ENCODE peak calls at places on chromosome X, in six cellular contexts. T is fibroblast of lung, E is colonic mucosa, D is WERI-Rb-1, W is ovary, Q is endodermal cell. J is an unnamed sample.

GRCh38 chrX:41275661-41276609 is 58.0 kb upstream of the DDX3X start:
- DNase-seq in Q (peak; percentile 89), D (peak; percentile 90), E (peak; percentile 67), T (peak; percentile 73), W (peak; percentile 85), J (peak; percentile 61)

GRCh38 chrX:12950851-12951589 is 23.9 kb upstream of the TMSB4X start:
- DNase-seq in D (peak; percentile 59), Q (peak; percentile 93), T (no peak), E (peak; percentile 52), W (no peak), J (no peak)

GRCh38 chrX:150429577-150429976 is 66.5 kb downstream of the MAMLD1 start:
- DNase-seq in D (no peak), W (no peak), Q (no peak), T (peak; percentile 88), E (no peak), J (no peak)

GRCh38 chrX:108032944-108033343 is 11.9 kb upstream of the VSIG1 start:
- DNase-seq in D (no peak), Q (no peak), E (peak; percentile 34), T (no peak), W (no peak), J (no peak)

GRCh38 chrX:28472926-28473325 is 114.3 kb upstream of the IL1RAPL1 start:
- DNase-seq in D (no peak), E (no peak), T (no peak), Q (no peak), W (no peak), J (no peak)

GRCh38 chrX:13029831-13030771 is 14.3 kb downstream of the FAM9C start:
- DNase-seq in T (no peak), E (peak; percentile 76), D (no peak), W (no peak), Q (peak; percentile 89), J (no peak)

GRCh38 chrX:104318330-104319009 is 63.7 kb upstream of the ESX1 start:
- DNase-seq in W (no peak), D (no peak), Q (no peak), T (peak; percentile 23), E (peak; percentile 79), J (no peak)

GRCh38 chrX:154325541-154325940 is 29.9 kb downstream of the TKTL1 start:
- DNase-seq in T (peak; percentile 44), E (no peak), W (no peak), Q (no peak), D (no peak), J (no peak)

GRCh38 chrX:7147431-7147977 is at the start of gene STS:
- DNase-seq in D (peak; percentile 54), W (peak; percentile 73), E (peak; percentile 49), Q (peak; percentile 68), T (no peak), J (no peak)

GRCh38 chrX:36650622-36651021 is 357.5 kb upstream of the FAM47C start:
- DNase-seq in D (no peak), T (no peak), Q (no peak), W (no peak), E (no peak), J (no peak)

GRCh38 chrX:47704736-47705135 is 45.8 kb upstream of the UXT start:
- DNase-seq in T (no peak), W (no peak), Q (no peak), E (no peak), D (no peak), J (no peak)

GRCh38 chrX:57083143-57083542 is 38.2 kb downstream of the SPIN2B start:
- DNase-seq in D (no peak), Q (peak; percentile 54), T (no peak), W (no peak), E (no peak), J (no peak)

GRCh38 chrX:20067709-20068315 is 48.9 kb downstream of the MAP7D2 start:
- DNase-seq in W (peak; percentile 75), D (no peak), E (peak; percentile 47), Q (peak; percentile 57), T (peak; percentile 83), J (no peak)

GRCh38 chrX:45850197-45850774 is 649.6 kb upstream of the DIPK2B start:
- DNase-seq in D (no peak), T (peak; percentile 13), E (peak; percentile 26), Q (peak; percentile 60), W (peak; percentile 22), J (peak; percentile 20)

GRCh38 chrX:31524182-31524581 is 452.3 kb upstream of the FTHL17 start:
- DNase-seq in T (no peak), W (no peak), Q (no peak), E (no peak), D (no peak), J (no peak)

GRCh38 chrX:134431894-134432293 is 28.1 kb upstream of the HPRT1 start:
- DNase-seq in W (no peak), E (no peak), D (no peak), T (peak; percentile 24), Q (no peak), J (no peak)

GRCh38 chrX:46554942-46555341 is 9.7 kb upstream of the ZNF674 start:
- DNase-seq in W (no peak), E (no peak), Q (no peak), D (no peak), T (peak; percentile 66), J (no peak)

GRCh38 chrX:103629295-103630170 is 758 bp downstream of the TCEAL1 start:
- DNase-seq in D (peak; percentile 72), T (peak; percentile 77), Q (peak; percentile 95), W (peak; percentile 77), E (peak; percentile 66), J (peak; percentile 62)

GRCh38 chrX:41670108-41670507 is 18.7 kb upstream of the GPR34 start:
- DNase-seq in E (no peak), T (no peak), Q (no peak), D (no peak), W (no peak), J (no peak)

GRCh38 chrX:53086464-53086863 is 4.3 kb downstream of the TSPYL2 start:
- DNase-seq in T (no peak), W (peak; percentile 81), E (no peak), Q (no peak), D (no peak), J (peak; percentile 80)

GRCh38 chrX:120140293-120140981 is 18.0 kb upstream of the RHOXF2 start:
- DNase-seq in E (no peak), D (no peak), T (no peak), Q (no peak), W (no peak), J (no peak)

GRCh38 chrX:16589826-16590225 is 60.1 kb upstream of the S100G start:
- DNase-seq in E (no peak), Q (no peak), W (no peak), T (no peak), D (no peak), J (no peak)

GRCh38 chrX:143536176-143536575 is 18.9 kb upstream of the SPANXN3 start:
- DNase-seq in E (no peak), W (no peak), T (no peak), D (no peak), Q (no peak), J (no peak)

GRCh38 chrX:69082055-69082752 is 83.0 kb downstream of the PJA1 start:
- DNase-seq in D (no peak), W (peak; percentile 30), Q (no peak), E (no peak), T (no peak), J (no peak)

GRCh38 chrX:69082753-69083150 is 82.5 kb downstream of the PJA1 start:
- DNase-seq in D (no peak), Q (no peak), T (no peak), W (no peak), E (no peak), J (no peak)

GRCh38 chrX:69085151-69085550 is 80.1 kb downstream of the PJA1 start:
- DNase-seq in D (no peak), W (no peak), T (no peak), Q (no peak), E (no peak), J (no peak)

GRCh38 chrX:69083785-69084184 is 81.5 kb downstream of the PJA1 start:
- DNase-seq in W (no peak), T (no peak), D (no peak), Q (no peak), E (no peak), J (no peak)

DNA sequence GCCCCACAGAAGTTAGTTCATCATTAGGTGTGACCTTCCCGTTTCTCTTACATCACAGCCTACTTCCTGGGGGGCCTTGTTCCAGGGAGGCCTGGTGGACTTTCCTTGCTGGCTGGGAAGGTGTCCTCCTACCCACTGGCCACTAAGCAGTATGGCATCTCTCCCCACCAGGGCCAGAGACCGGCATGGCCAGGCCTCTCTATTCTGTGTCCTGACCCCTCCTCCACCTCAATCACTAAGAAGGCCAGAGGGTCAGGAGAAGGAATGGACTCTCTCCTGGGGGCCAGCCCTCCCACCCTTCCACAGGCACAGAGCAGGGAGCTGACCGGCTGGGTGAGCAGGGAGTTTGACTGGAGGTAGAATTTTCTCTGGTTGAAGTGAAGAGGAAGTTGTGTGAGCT is 81.9 kb downstream of the PJA1 start:
- DNase-seq in W (no peak), E (no peak), T (no peak), Q (no peak), D (no peak), J (no peak)
- H3K27ac ChIP-seq in W (no peak overlapping the region), E (no peak overlapping the region), T (no peak overlapping the region), Q (no peak overlapping the region), D (no peak overlapping the region), J (no peak overlapping the region)

DNA sequence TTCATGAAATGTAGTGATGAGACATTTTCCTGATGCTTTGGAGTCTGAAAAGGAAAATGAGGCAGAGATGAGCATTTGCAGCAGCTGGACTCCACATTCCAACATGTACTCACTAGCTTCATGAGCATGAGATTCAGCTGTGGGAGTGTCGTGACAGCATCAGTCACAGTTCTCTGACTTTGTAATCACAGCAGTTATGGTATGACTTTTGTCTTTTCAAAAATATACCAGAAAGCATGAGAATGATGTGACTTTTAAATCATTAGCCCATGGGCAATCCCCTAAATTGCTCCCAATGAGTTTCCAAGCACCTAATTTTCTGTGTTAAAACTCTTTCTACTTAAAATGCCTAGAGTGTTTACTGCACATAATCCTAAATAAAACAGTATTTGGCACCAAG is 18.2 kb upstream of the MSL3 start:
- DNase-seq in W (no peak), T (no peak), D (no peak), Q (no peak), E (no peak), J (no peak)
- H3K27ac ChIP-seq in W (no peak overlapping the region), T (no peak overlapping the region), D (no peak overlapping the region), Q (no peak overlapping the region), E (no peak overlapping the region), J (no peak overlapping the region)

GRCh38 chrX:373641-374471 is 12.9 kb downstream of the PPP2R3B start:
- DNase-seq in Q (peak; percentile 85), E (no peak), D (peak; percentile 66), W (no peak), T (no peak), J (no peak)
- H3K27ac ChIP-seq in Q (no peak overlapping the region), E (no peak overlapping the region), D (no peak overlapping the region), W (no peak overlapping the region), T (no peak overlapping the region), J (no peak overlapping the region)

GRCh38 chrX:2345562-2345961 is 155.2 kb downstream of the DHRSX start:
- DNase-seq in T (no peak), Q (no peak), W (no peak), E (no peak), D (no peak), J (no peak)

GRCh38 chrX:2343413-2343812 is 157.4 kb downstream of the DHRSX start:
- DNase-seq in Q (no peak), D (no peak), W (no peak), T (no peak), E (no peak), J (no peak)

GRCh38 chrX:2346158-2346557 is 154.6 kb downstream of the DHRSX start:
- DNase-seq in Q (no peak), E (no peak), W (no peak), T (no peak), D (no peak), J (no peak)

GRCh38 chrX:2342878-2343277 is 157.9 kb downstream of the DHRSX start:
- DNase-seq in T (peak; percentile 65), W (no peak), E (no peak), Q (no peak), D (no peak), J (no peak)

GRCh38 chrX:2342281-2342688 is 158.5 kb downstream of the DHRSX start:
- DNase-seq in T (no peak), E (no peak), Q (no peak), W (no peak), D (no peak), J (no peak)
- H3K27ac ChIP-seq in T (no peak overlapping the region), E (no peak overlapping the region), Q (no peak overlapping the region), W (peak overlapping the region; percentile 5), D (no peak overlapping the region), J (no peak overlapping the region)